ENCODE peak calls at places on chromosome 10, in seven cellular contexts. S, A, Z, B, H, R and M are unnamed samples.

GRCh38 chr10:42954776-42955492 is 121.9 kb upstream of the RET start:
- DNase-seq in R (no peak), H (no peak), B (peak), A (no peak), S (no peak), Z (no peak), M (no peak)

GRCh38 chr10:51918451-51918850 is 219.1 kb upstream of the CSTF2T start:
- DNase-seq in B (no peak), R (no peak), A (no peak), S (no peak), H (no peak), Z (no peak), M (no peak)

GRCh38 chr10:110556993-110557601 is 10.4 kb upstream of the SMC3 start:
- DNase-seq in H (peak), B (peak), A (no peak), R (peak), Z (no peak), S (peak), M (peak)

GRCh38 chr10:11178606-11179221 is 161.0 kb downstream of the CELF2 start:
- DNase-seq in H (no peak), B (peak), R (no peak), S (peak), Z (no peak), A (peak), M (peak)

GRCh38 chr10:62479523-62479922 is 105.4 kb downstream of the ZNF365 start:
- DNase-seq in Z (no peak), R (no peak), S (no peak), B (no peak), H (no peak), A (no peak), M (no peak)

GRCh38 chr10:61539876-61540275 is 86.7 kb upstream of the TMEM26 start:
- DNase-seq in B (no peak), Z (no peak), S (no peak), A (no peak), R (no peak), H (no peak), M (no peak)

GRCh38 chr10:108901766-108902365 is 1021.4 kb downstream of the XPNPEP1 start:
- DNase-seq in Z (no peak), H (no peak), R (no peak), A (no peak), B (no peak), S (no peak), M (no peak)

GRCh38 chr10:114337510-114338462 is 66.5 kb downstream of the AFAP1L2 start:
- DNase-seq in B (no peak), H (peak), R (no peak), A (no peak), Z (no peak), S (no peak), M (no peak)

GRCh38 chr10:36089790-36090391 is 447.8 kb upstream of the FZD8 start:
- DNase-seq in R (no peak), H (no peak), Z (no peak), B (no peak), S (no peak), A (no peak), M (no peak)

GRCh38 chr10:65033957-65034356 is 1512.8 kb downstream of the REEP3 start:
- DNase-seq in H (no peak), S (no peak), B (no peak), A (no peak), Z (no peak), R (no peak), M (no peak)

GRCh38 chr10:130171196-130171595 is 35.0 kb downstream of the GLRX3 start:
- DNase-seq in B (no peak), S (peak), R (no peak), Z (no peak), H (no peak), A (no peak), M (no peak)

GRCh38 chr10:118960166-118961090 is 69.1 kb upstream of the NANOS1 start:
- DNase-seq in R (no peak), S (no peak), Z (no peak), B (no peak), A (peak), H (no peak), M (no peak)

GRCh38 chr10:32332299-32332750 is 14.6 kb downstream of the EPC1 start:
- DNase-seq in Z (no peak), S (peak), H (no peak), B (peak), A (no peak), R (no peak), M (peak)

GRCh38 chr10:124248056-124248455 is 154.7 kb upstream of the CHST15 start:
- DNase-seq in B (no peak), S (no peak), Z (no peak), R (no peak), H (no peak), A (no peak), M (no peak)

GRCh38 chr10:61606971-61607907 is 55.5 kb upstream of the CABCOCO1 start:
- DNase-seq in R (no peak), B (no peak), S (no peak), A (no peak), H (no peak), Z (no peak), M (no peak)

GRCh38 chr10:27535312-27535711 is 31.2 kb downstream of the RAB18 start:
- DNase-seq in B (no peak), Z (no peak), H (no peak), S (no peak), R (no peak), A (no peak), M (no peak)

GRCh38 chr10:33478675-33479125 is 144.2 kb upstream of the NRP1 start:
- DNase-seq in B (no peak), R (no peak), H (no peak), A (no peak), S (no peak), Z (no peak), M (no peak)

GRCh38 chr10:132098539-132099421 is 33.0 kb downstream of the JAKMIP3 start:
- DNase-seq in Z (no peak), R (no peak), H (no peak), B (peak), S (no peak), A (no peak), M (no peak)

GRCh38 chr10:124802313-124802675 is 675 bp downstream of the ABRAXAS2 start:
- DNase-seq in H (no peak), A (no peak), Z (no peak), R (no peak), S (no peak), B (no peak), M (no peak)

GRCh38 chr10:101000602-101000991 is 989 bp downstream of the LZTS2 start:
- DNase-seq in H (no peak), A (no peak), R (no peak), B (no peak), S (no peak), Z (no peak), M (peak)

GRCh38 chr10:24824124-24824523 is 100.4 kb upstream of the ARHGAP21 start:
- DNase-seq in B (no peak), S (no peak), Z (no peak), A (no peak), R (no peak), H (no peak), M (no peak)

GRCh38 chr10:80202934-80203834 is 2.2 kb downstream of the ANXA11 start:
- DNase-seq in Z (no peak), H (peak), B (peak), A (peak), R (peak), S (peak), M (peak)

GRCh38 chr10:70357447-70358035 is 24.9 kb downstream of the LRRC20 start:
- DNase-seq in R (no peak), B (no peak), Z (no peak), H (no peak), A (no peak), S (no peak), M (no peak)

GRCh38 chr10:97851341-97852001 is 1.8 kb downstream of the GOLGA7B start:
- DNase-seq in B (no peak), Z (no peak), A (no peak), H (no peak), R (no peak), S (peak), M (peak)

GRCh38 chr10:34781709-34782108 is 33.4 kb downstream of the PARD3 start:
- DNase-seq in H (no peak), A (no peak), S (no peak), Z (no peak), R (no peak), B (no peak), M (no peak)

GRCh38 chr10:48775206-48775517 is 90.5 kb downstream of the WDFY4 start:
- DNase-seq in Z (no peak), B (no peak), A (no peak), R (no peak), H (no peak), S (no peak), M (no peak)

GRCh38 chr10:77927343-77928256 is 1.0 kb upstream of the DLG5 start:
- DNase-seq in B (no peak), S (no peak), H (peak), A (no peak), Z (no peak), R (no peak), M (no peak)

GRCh38 chr10:51656467-51656866 is 42.9 kb downstream of the CSTF2T start:
- DNase-seq in B (no peak), Z (no peak), A (peak), S (no peak), H (no peak), R (no peak), M (no peak)